ENCODE peak calls at places on chromosomes 2 and 18, in nine cellular contexts. One of them, this sample, is unnamed.

GRCh38 chr2:30947686-30948085 is 140.4 kb upstream of the CAPN13 start:
- DNase-seq in fibroblast of lung: no peak
- DNase-seq in fibroblast of pulmonary artery: no peak
- DNase-seq in LHCN-M2: no peak
- DNase-seq in choroid plexus epithelial cell: no peak
- DNase-seq in WERI-Rb-1: no peak
- DNase-seq in thoracic aorta: no peak
- DNase-seq in dorsolateral prefrontal cortex: no peak
- DNase-seq in DMS153: no peak
- DNase-seq in this sample: no peak

GRCh38 chr2:46306320-46306719 is 9.1 kb downstream of the EPAS1 start:
- DNase-seq in LHCN-M2: no peak
- DNase-seq in fibroblast of pulmonary artery: peak; percentile 80
- DNase-seq in choroid plexus epithelial cell: peak; percentile 66
- DNase-seq in thoracic aorta: no peak
- DNase-seq in DMS153: peak; percentile 99
- DNase-seq in fibroblast of lung: peak; percentile 51
- DNase-seq in dorsolateral prefrontal cortex: no peak
- DNase-seq in WERI-Rb-1: no peak
- DNase-seq in this sample: peak; percentile 59

GRCh38 chr2:72934683-72935610 is 17.6 kb downstream of the EMX1 start:
- DNase-seq in LHCN-M2: no peak
- DNase-seq in dorsolateral prefrontal cortex: no peak
- DNase-seq in DMS153: no peak
- DNase-seq in thoracic aorta: no peak
- DNase-seq in fibroblast of pulmonary artery: no peak
- DNase-seq in WERI-Rb-1: peak; percentile 82
- DNase-seq in fibroblast of lung: no peak
- DNase-seq in choroid plexus epithelial cell: no peak
- DNase-seq in this sample: no peak

GRCh38 chr2:39313575-39313974 is 69.8 kb upstream of the CDKL4 start:
- DNase-seq in LHCN-M2: peak; percentile 89
- DNase-seq in WERI-Rb-1: no peak
- DNase-seq in thoracic aorta: no peak
- DNase-seq in fibroblast of pulmonary artery: no peak
- DNase-seq in fibroblast of lung: peak; percentile 85
- DNase-seq in DMS153: no peak
- DNase-seq in choroid plexus epithelial cell: peak; percentile 28
- DNase-seq in dorsolateral prefrontal cortex: no peak
- DNase-seq in this sample: no peak

GRCh38 chr2:104872866-104873688 is 19.2 kb downstream of the POU3F3 start:
- DNase-seq in WERI-Rb-1: peak; percentile 51
- DNase-seq in LHCN-M2: peak; percentile 43
- DNase-seq in thoracic aorta: no peak
- DNase-seq in dorsolateral prefrontal cortex: peak; percentile 93
- DNase-seq in fibroblast of pulmonary artery: peak; percentile 66
- DNase-seq in fibroblast of lung: peak; percentile 76
- DNase-seq in choroid plexus epithelial cell: peak; percentile 82
- DNase-seq in DMS153: peak; percentile 58
- DNase-seq in this sample: peak; percentile 31

GRCh38 chr2:53708988-53709387 is 58.6 kb upstream of the CHAC2 start:
- DNase-seq in LHCN-M2: no peak
- DNase-seq in fibroblast of pulmonary artery: no peak
- DNase-seq in DMS153: no peak
- DNase-seq in WERI-Rb-1: no peak
- DNase-seq in fibroblast of lung: no peak
- DNase-seq in thoracic aorta: no peak
- DNase-seq in dorsolateral prefrontal cortex: no peak
- DNase-seq in choroid plexus epithelial cell: no peak
- DNase-seq in this sample: no peak

GRCh38 chr2:33014268-33014667 is 67.5 kb downstream of the LTBP1 start:
- DNase-seq in fibroblast of pulmonary artery: no peak
- DNase-seq in LHCN-M2: peak; percentile 64
- DNase-seq in thoracic aorta: no peak
- DNase-seq in choroid plexus epithelial cell: peak; percentile 56
- DNase-seq in WERI-Rb-1: no peak
- DNase-seq in DMS153: no peak
- DNase-seq in fibroblast of lung: peak; percentile 20
- DNase-seq in dorsolateral prefrontal cortex: no peak
- DNase-seq in this sample: no peak

GRCh38 chr2:219522111-219523030 is 8.1 kb downstream of the ASIC4 start:
- DNase-seq in WERI-Rb-1: peak; percentile 91
- DNase-seq in fibroblast of pulmonary artery: peak; percentile 46
- DNase-seq in thoracic aorta: no peak
- DNase-seq in fibroblast of lung: peak; percentile 87
- DNase-seq in DMS153: peak; percentile 16
- DNase-seq in dorsolateral prefrontal cortex: peak; percentile 66
- DNase-seq in choroid plexus epithelial cell: peak; percentile 44
- DNase-seq in LHCN-M2: peak; percentile 60
- DNase-seq in this sample: no peak

GRCh38 chr2:150587547-150588209 is 100.2 kb upstream of the RND3 start:
- DNase-seq in LHCN-M2: peak; percentile 77
- DNase-seq in fibroblast of lung: peak; percentile 65
- DNase-seq in choroid plexus epithelial cell: peak; percentile 75
- DNase-seq in DMS153: no peak
- DNase-seq in WERI-Rb-1: no peak
- DNase-seq in thoracic aorta: no peak
- DNase-seq in dorsolateral prefrontal cortex: no peak
- DNase-seq in fibroblast of pulmonary artery: peak; percentile 42
- DNase-seq in this sample: no peak

GRCh38 chr2:194346189-194346588 is 1310.8 kb upstream of the SLC39A10 start:
- DNase-seq in DMS153: no peak
- DNase-seq in dorsolateral prefrontal cortex: no peak
- DNase-seq in WERI-Rb-1: no peak
- DNase-seq in fibroblast of pulmonary artery: no peak
- DNase-seq in thoracic aorta: no peak
- DNase-seq in LHCN-M2: no peak
- DNase-seq in choroid plexus epithelial cell: no peak
- DNase-seq in fibroblast of lung: no peak
- DNase-seq in this sample: no peak

GRCh38 chr2:107027205-107027604 is 141.2 kb upstream of the ST6GAL2 start:
- DNase-seq in fibroblast of lung: no peak
- DNase-seq in choroid plexus epithelial cell: no peak
- DNase-seq in WERI-Rb-1: no peak
- DNase-seq in LHCN-M2: no peak
- DNase-seq in fibroblast of pulmonary artery: no peak
- DNase-seq in DMS153: no peak
- DNase-seq in dorsolateral prefrontal cortex: no peak
- DNase-seq in thoracic aorta: no peak
- DNase-seq in this sample: no peak

GRCh38 chr2:119248311-119248710 is 24.7 kb downstream of the STEAP3 start:
- DNase-seq in thoracic aorta: no peak
- DNase-seq in fibroblast of pulmonary artery: peak; percentile 71
- DNase-seq in DMS153: no peak
- DNase-seq in LHCN-M2: peak; percentile 63
- DNase-seq in WERI-Rb-1: no peak
- DNase-seq in fibroblast of lung: peak; percentile 93
- DNase-seq in dorsolateral prefrontal cortex: peak; percentile 52
- DNase-seq in choroid plexus epithelial cell: peak; percentile 89
- DNase-seq in this sample: no peak

GRCh38 chr2:182522428-182522896 is 95.6 kb upstream of the PDE1A start:
- DNase-seq in fibroblast of pulmonary artery: no peak
- DNase-seq in LHCN-M2: peak; percentile 50
- DNase-seq in fibroblast of lung: peak; percentile 76
- DNase-seq in WERI-Rb-1: peak; percentile 38
- DNase-seq in DMS153: peak; percentile 70
- DNase-seq in choroid plexus epithelial cell: peak; percentile 21
- DNase-seq in thoracic aorta: no peak
- DNase-seq in dorsolateral prefrontal cortex: no peak
- DNase-seq in this sample: no peak

GRCh38 chr2:187654535-187654934 is 100.3 kb upstream of the TFPI start:
- DNase-seq in dorsolateral prefrontal cortex: no peak
- DNase-seq in thoracic aorta: no peak
- DNase-seq in choroid plexus epithelial cell: no peak
- DNase-seq in WERI-Rb-1: no peak
- DNase-seq in fibroblast of pulmonary artery: no peak
- DNase-seq in fibroblast of lung: no peak
- DNase-seq in DMS153: peak; percentile 40
- DNase-seq in LHCN-M2: peak; percentile 26
- DNase-seq in this sample: peak; percentile 41

GRCh38 chr2:69456950-69457445 is 19.8 kb upstream of the NFU1 start:
- DNase-seq in DMS153: no peak
- DNase-seq in WERI-Rb-1: no peak
- DNase-seq in fibroblast of pulmonary artery: no peak
- DNase-seq in fibroblast of lung: no peak
- DNase-seq in thoracic aorta: no peak
- DNase-seq in LHCN-M2: no peak
- DNase-seq in choroid plexus epithelial cell: no peak
- DNase-seq in dorsolateral prefrontal cortex: no peak
- DNase-seq in this sample: no peak

GRCh38 chr2:64222942-64223511 is 78.8 kb upstream of the PELI1 start:
- DNase-seq in LHCN-M2: no peak
- DNase-seq in dorsolateral prefrontal cortex: no peak
- DNase-seq in fibroblast of pulmonary artery: peak; percentile 44
- DNase-seq in choroid plexus epithelial cell: no peak
- DNase-seq in WERI-Rb-1: no peak
- DNase-seq in thoracic aorta: no peak
- DNase-seq in DMS153: no peak
- DNase-seq in fibroblast of lung: no peak
- DNase-seq in this sample: no peak

GRCh38 chr2:43057742-43058706 is 168.4 kb downstream of the ZFP36L2 start:
- DNase-seq in thoracic aorta: no peak
- DNase-seq in choroid plexus epithelial cell: no peak
- DNase-seq in LHCN-M2: no peak
- DNase-seq in dorsolateral prefrontal cortex: no peak
- DNase-seq in WERI-Rb-1: no peak
- DNase-seq in fibroblast of pulmonary artery: no peak
- DNase-seq in DMS153: no peak
- DNase-seq in fibroblast of lung: no peak
- DNase-seq in this sample: no peak

GRCh38 chr2:11534746-11535484 is 1.1 kb downstream of the GREB1 start:
- DNase-seq in fibroblast of pulmonary artery: no peak
- DNase-seq in DMS153: no peak
- DNase-seq in dorsolateral prefrontal cortex: no peak
- DNase-seq in LHCN-M2: no peak
- DNase-seq in WERI-Rb-1: no peak
- DNase-seq in fibroblast of lung: no peak
- DNase-seq in choroid plexus epithelial cell: no peak
- DNase-seq in thoracic aorta: no peak
- DNase-seq in this sample: no peak

GRCh38 chr2:238439093-238439849 is 12.5 kb downstream of the ASB1 start:
- DNase-seq in fibroblast of lung: peak; percentile 99
- DNase-seq in fibroblast of pulmonary artery: peak; percentile 99
- DNase-seq in dorsolateral prefrontal cortex: peak; percentile 20
- DNase-seq in thoracic aorta: peak; percentile 45
- DNase-seq in DMS153: no peak
- DNase-seq in LHCN-M2: peak; percentile 98
- DNase-seq in WERI-Rb-1: no peak
- DNase-seq in choroid plexus epithelial cell: peak; percentile 90
- DNase-seq in this sample: no peak

GRCh38 chr2:18117592-18117991 is 239.1 kb downstream of the KCNS3 start:
- DNase-seq in WERI-Rb-1: peak; percentile 87
- DNase-seq in thoracic aorta: no peak
- DNase-seq in fibroblast of lung: peak; percentile 34
- DNase-seq in choroid plexus epithelial cell: peak; percentile 82
- DNase-seq in fibroblast of pulmonary artery: peak; percentile 36
- DNase-seq in LHCN-M2: peak; percentile 61
- DNase-seq in dorsolateral prefrontal cortex: no peak
- DNase-seq in DMS153: peak; percentile 54
- DNase-seq in this sample: no peak

GRCh38 chr2:145599761-145600160 is 1079.8 kb upstream of the ZEB2 start:
- DNase-seq in LHCN-M2: peak; percentile 45
- DNase-seq in fibroblast of lung: peak; percentile 83
- DNase-seq in thoracic aorta: no peak
- DNase-seq in dorsolateral prefrontal cortex: no peak
- DNase-seq in choroid plexus epithelial cell: peak; percentile 65
- DNase-seq in DMS153: no peak
- DNase-seq in fibroblast of pulmonary artery: no peak
- DNase-seq in WERI-Rb-1: no peak
- DNase-seq in this sample: no peak

GRCh38 chr2:138787053-138787666 is 7.0 kb upstream of the NXPH2 start:
- DNase-seq in choroid plexus epithelial cell: peak; percentile 66
- DNase-seq in WERI-Rb-1: no peak
- DNase-seq in fibroblast of pulmonary artery: peak; percentile 54
- DNase-seq in dorsolateral prefrontal cortex: no peak
- DNase-seq in LHCN-M2: peak; percentile 31
- DNase-seq in fibroblast of lung: peak; percentile 31
- DNase-seq in DMS153: no peak
- DNase-seq in thoracic aorta: no peak
- DNase-seq in this sample: peak; percentile 25

GRCh38 chr18:48034651-48035555 is 104.4 kb upstream of the SMAD2 start:
- DNase-seq in fibroblast of pulmonary artery: no peak
- DNase-seq in LHCN-M2: no peak
- DNase-seq in WERI-Rb-1: no peak
- DNase-seq in DMS153: no peak
- DNase-seq in fibroblast of lung: no peak
- DNase-seq in thoracic aorta: no peak
- DNase-seq in dorsolateral prefrontal cortex: no peak
- DNase-seq in choroid plexus epithelial cell: no peak
- DNase-seq in this sample: no peak

GRCh38 chr2:155599834-155600233 is 732.7 kb downstream of the NR4A2 start:
- DNase-seq in fibroblast of lung: no peak
- DNase-seq in DMS153: no peak
- DNase-seq in dorsolateral prefrontal cortex: no peak
- DNase-seq in thoracic aorta: no peak
- DNase-seq in choroid plexus epithelial cell: no peak
- DNase-seq in WERI-Rb-1: no peak
- DNase-seq in LHCN-M2: no peak
- DNase-seq in fibroblast of pulmonary artery: no peak
- DNase-seq in this sample: no peak

GRCh38 chr18:14978962-14979535 is 231.1 kb downstream of the ANKRD30B start:
- DNase-seq in LHCN-M2: peak; percentile 76
- DNase-seq in WERI-Rb-1: peak; percentile 47
- DNase-seq in choroid plexus epithelial cell: peak; percentile 14
- DNase-seq in dorsolateral prefrontal cortex: no peak
- DNase-seq in fibroblast of pulmonary artery: no peak
- DNase-seq in thoracic aorta: no peak
- DNase-seq in DMS153: no peak
- DNase-seq in fibroblast of lung: no peak
- DNase-seq in this sample: no peak

This sample was measured in LNCaP clone FGC.